ENCODE peak calls at places on chromosomes 1 and 21, in five cellular contexts. E, A, Z, R and G are unnamed samples.

GRCh38 chr1:112676543-112676942 is 2.1 kb downstream of the MOV10 start:
- DNase-seq in E (no peak), Z (no peak), A (no peak), R (no peak), G (no peak)

GRCh38 chr1:91120421-91120820 is 98.6 kb upstream of the ZNF644 start:
- DNase-seq in A (no peak), Z (no peak), R (no peak), E (no peak), G (no peak)

GRCh38 chr1:153404768-153405167 is 11.6 kb upstream of the S100A7A start:
- DNase-seq in R (no peak), E (no peak), Z (no peak), A (peak; percentile 16), G (no peak)

GRCh38 chr1:14242870-14243269 is 355.6 kb upstream of the KAZN start:
- DNase-seq in R (no peak), Z (no peak), A (no peak), E (no peak), G (no peak)

GRCh38 chr1:110783292-110783918 is 89.5 kb upstream of the CD53 start:
- DNase-seq in Z (peak; percentile 40), R (peak; percentile 12), E (no peak), A (peak; percentile 26), G (peak; percentile 26)

GRCh38 chr1:160083968-160084770 is 2.8 kb downstream of the KCNJ9 start:
- DNase-seq in Z (peak; percentile 86), A (peak; percentile 68), E (no peak), R (no peak), G (peak; percentile 23)

GRCh38 chr1:246258250-246258649 is 248.8 kb downstream of the SMYD3 start:
- DNase-seq in Z (no peak), E (no peak), R (no peak), A (no peak), G (no peak)

GRCh38 chr1:1058921-1059493 is 15.1 kb downstream of the RNF223 start:
- DNase-seq in R (no peak), Z (no peak), E (no peak), A (no peak), G (peak; percentile 22)

GRCh38 chr21:42258885-42259407 is 40.0 kb downstream of the ABCG1 start:
- DNase-seq in R (no peak), Z (no peak), A (no peak), E (no peak), G (no peak)

GRCh38 chr21:31915566-31915965 is 42.7 kb downstream of the HUNK start:
- DNase-seq in E (no peak), R (no peak), Z (no peak), A (no peak), G (no peak)

GRCh38 chr1:54460346-54460745 is 54.2 kb upstream of the SSBP3 start:
- DNase-seq in E (no peak), A (peak; percentile 46), R (no peak), Z (no peak), G (no peak)

GRCh38 chr1:246193537-246193936 is 313.5 kb downstream of the SMYD3 start:
- DNase-seq in E (no peak), A (no peak), Z (no peak), R (no peak), G (no peak)